ENCODE peak calls at places on chromosomes 2 and 18, in seven cellular contexts. Z, B, U, N, R, I and A are unnamed samples.

GRCh38 chr18:7726522-7726921 is 159.4 kb downstream of the PTPRM start:
- DNase-seq in Z (no peak), U (no peak), I (no peak), B (no peak), N (no peak), R (no peak), A (no peak)

GRCh38 chr2:222000326-222000725 is 298.5 kb downstream of the PAX3 start:
- DNase-seq in U (no peak), N (no peak), Z (no peak), I (no peak), B (peak; percentile 59), R (no peak), A (no peak)

GRCh38 chr2:19747310-19748072 is 154.3 kb downstream of the TTC32 start:
- DNase-seq in U (no peak), R (no peak), N (no peak), Z (no peak), B (no peak), I (no peak), A (no peak)

GRCh38 chr2:54675281-54675680 is 48.2 kb upstream of the EML6 start:
- DNase-seq in N (no peak), R (no peak), Z (no peak), U (no peak), I (no peak), B (no peak), A (no peak)

GRCh38 chr2:211457325-211457724 is 900.9 kb downstream of the CPS1 start:
- DNase-seq in B (no peak), I (no peak), R (no peak), N (no peak), U (no peak), Z (no peak), A (no peak)

GRCh38 chr2:181680055-181680936 is at the start of gene NEUROD1:
- DNase-seq in B (no peak), U (no peak), Z (peak; percentile 52), N (peak; percentile 97), R (no peak), I (no peak), A (no peak)

GRCh38 chr2:172244419-172245130 is 141.9 kb upstream of the DLX2 start:
- DNase-seq in Z (no peak), B (no peak), R (no peak), N (no peak), I (no peak), U (no peak), A (no peak)

GRCh38 chr2:149160701-149161217 is 122.3 kb downstream of the LYPD6B start:
- DNase-seq in U (peak; percentile 57), B (peak; percentile 25), Z (peak; percentile 26), N (no peak), R (no peak), I (no peak), A (no peak)

GRCh38 chr2:54665436-54665856 is 58.0 kb upstream of the EML6 start:
- DNase-seq in B (peak; percentile 65), U (no peak), N (peak; percentile 51), I (peak; percentile 65), R (no peak), Z (peak; percentile 41), A (peak; percentile 49)

GRCh38 chr18:76405761-76406356 is 89.2 kb downstream of the ZNF516 start:
- DNase-seq in N (peak; percentile 48), B (peak; percentile 46), U (peak; percentile 47), Z (peak; percentile 65), I (no peak), R (no peak), A (peak; percentile 32)

GRCh38 chr18:26422472-26423162 is 125.7 kb downstream of the KCTD1 start:
- DNase-seq in Z (no peak), N (no peak), U (no peak), I (no peak), B (no peak), R (no peak), A (no peak)

GRCh38 chr2:54624611-54625071 is 98.8 kb upstream of the EML6 start:
- DNase-seq in U (no peak), B (no peak), I (no peak), Z (no peak), N (peak; percentile 57), R (no peak), A (no peak)

GRCh38 chr2:881204-881918 is 69.3 kb upstream of the SNTG2 start:
- DNase-seq in B (no peak), U (peak; percentile 34), Z (no peak), N (no peak), R (no peak), I (no peak), A (no peak)

GRCh38 chr18:8741524-8741923 is 36.2 kb downstream of the MTCL1 start:
- DNase-seq in I (no peak), U (no peak), Z (no peak), N (no peak), B (no peak), R (no peak), A (no peak)

GRCh38 chr2:18991177-18992168 is 366.9 kb downstream of the OSR1 start:
- DNase-seq in R (peak; percentile 47), I (peak; percentile 59), N (no peak), B (peak; percentile 66), U (no peak), Z (no peak), A (no peak)

GRCh38 chr2:177306550-177306949 is 42.0 kb upstream of the NFE2L2 start:
- DNase-seq in Z (no peak), U (no peak), B (no peak), N (no peak), I (no peak), R (no peak), A (no peak)

GRCh38 chr2:12321017-12321641 is 395.6 kb upstream of the TRIB2 start:
- DNase-seq in B (peak; percentile 86), N (no peak), I (no peak), R (peak; percentile 33), Z (no peak), U (no peak), A (no peak)

GRCh38 chr2:71129114-71129890 is 727 bp downstream of the MCEE start:
- DNase-seq in U (no peak), R (no peak), B (no peak), I (no peak), Z (no peak), N (no peak), A (no peak)

GRCh38 chr18:44725300-44726096 is 44.8 kb downstream of the SETBP1 start:
- DNase-seq in B (peak; percentile 53), R (peak; percentile 19), U (peak; percentile 77), N (no peak), I (no peak), Z (no peak), A (no peak)

GRCh38 chr2:194323740-194324139 is 1333.3 kb upstream of the SLC39A10 start:
- DNase-seq in B (no peak), I (no peak), Z (no peak), R (no peak), U (no peak), N (no peak), A (no peak)

GRCh38 chr18:79704631-79705030 is 25.0 kb downstream of the CTDP1 start:
- DNase-seq in U (no peak), N (no peak), I (no peak), Z (no peak), B (no peak), R (no peak), A (no peak)

GRCh38 chr2:3480352-3481010 is 38.9 kb downstream of the ADI1 start:
- DNase-seq in U (no peak), I (no peak), N (no peak), R (no peak), B (no peak), Z (no peak), A (no peak)

GRCh38 chr2:175553944-175554343 is 372.4 kb upstream of the ATP5MC3 start:
- DNase-seq in R (no peak), U (no peak), I (no peak), B (no peak), N (no peak), Z (no peak), A (no peak)

GRCh38 chr2:176652300-176653182 is 383.3 kb downstream of the MTX2 start:
- DNase-seq in U (no peak), R (no peak), N (no peak), I (peak; percentile 71), Z (peak; percentile 22), B (peak; percentile 63), A (peak; percentile 41)

GRCh38 chr2:53594586-53594918 is 173.1 kb upstream of the CHAC2 start:
- DNase-seq in I (peak; percentile 98), R (no peak), N (no peak), B (no peak), U (no peak), Z (no peak), A (no peak)

GRCh38 chr2:162888641-162889040 is 50.1 kb upstream of the KCNH7 start:
- DNase-seq in N (no peak), R (no peak), U (no peak), Z (no peak), B (no peak), I (no peak), A (no peak)

GRCh38 chr2:164992818-164993217 is 37.5 kb upstream of the SLC38A11 start:
- DNase-seq in R (peak; percentile 4), U (peak; percentile 5), Z (peak; percentile 50), B (peak; percentile 95), N (no peak), I (no peak), A (peak; percentile 65)

GRCh38 chr2:101431486-101431885 is 43.4 kb downstream of the RFX8 start:
- DNase-seq in R (no peak), N (no peak), U (no peak), Z (no peak), B (no peak), I (no peak), A (no peak)

GRCh38 chr2:5911801-5912200 is 219.6 kb downstream of the SOX11 start:
- DNase-seq in B (no peak), U (no peak), N (no peak), Z (no peak), R (no peak), I (no peak), A (no peak)

GRCh38 chr2:48131503-48132293 is 225.4 kb upstream of the FBXO11 start:
- DNase-seq in N (no peak), U (no peak), R (no peak), B (peak; percentile 52), I (no peak), Z (no peak), A (no peak)

GRCh38 chr2:157785200-157785599 is 90.9 kb downstream of the ACVR1 start:
- DNase-seq in I (no peak), N (no peak), U (no peak), Z (no peak), B (peak; percentile 76), R (no peak), A (no peak)

GRCh38 chr2:242020196-242021004 is 150.9 kb downstream of the RTP5 start:
- DNase-seq in I (no peak), U (no peak), B (no peak), R (no peak), Z (no peak), N (no peak), A (no peak)

GRCh38 chr2:2579814-2580213 is 248.7 kb upstream of the MYT1L start:
- DNase-seq in I (no peak), B (no peak), R (no peak), U (no peak), N (no peak), Z (no peak), A (no peak)